ENCODE peak calls at places on chromosomes 7 and 10, in four cellular contexts. O is lung, F is heart right ventricle, D is body of pancreas. H is an unnamed sample.

GRCh38 chr10:96830511-96831199 is 1.4 kb upstream of the LCOR start:
- DNase-seq in F (peak; percentile 54), O (peak; percentile 74), D (peak; percentile 70), H (peak; percentile 72)

GRCh38 chr7:131924857-131925256 is 368.4 kb upstream of the PODXL start:
- DNase-seq in O (no peak), D (no peak), F (no peak), H (no peak)

GRCh38 chr7:45566386-45566785 is 7.8 kb upstream of the ADCY1 start:
- DNase-seq in F (no peak), O (no peak), D (no peak), H (no peak)

GRCh38 chr10:29794776-29795635 is 160.2 kb upstream of the SVIL start:
- DNase-seq in F (no peak), D (no peak), O (no peak), H (no peak)

GRCh38 chr10:100345570-100346330 is 1.3 kb upstream of the SCD start:
- DNase-seq in D (no peak), F (no peak), O (no peak), H (no peak)

GRCh38 chr7:27873981-27874957 is 134.3 kb downstream of the TAX1BP1 start:
- DNase-seq in O (peak; percentile 60), D (peak; percentile 94), F (peak; percentile 30), H (peak; percentile 81)

GRCh38 chr10:46523881-46524470 is 32.5 kb downstream of the GPRIN2 start:
- DNase-seq in D (peak; percentile 25), F (no peak), O (no peak), H (peak; percentile 46)

GRCh38 chr7:2276107-2276506 is 34.1 kb downstream of the NUDT1 start:
- DNase-seq in F (no peak), D (no peak), O (no peak), H (no peak)

GRCh38 chr10:132538031-132538789 is 623 bp downstream of the INPP5A start:
- DNase-seq in O (no peak), F (no peak), D (peak; percentile 30), H (peak; percentile 65)

DNA sequence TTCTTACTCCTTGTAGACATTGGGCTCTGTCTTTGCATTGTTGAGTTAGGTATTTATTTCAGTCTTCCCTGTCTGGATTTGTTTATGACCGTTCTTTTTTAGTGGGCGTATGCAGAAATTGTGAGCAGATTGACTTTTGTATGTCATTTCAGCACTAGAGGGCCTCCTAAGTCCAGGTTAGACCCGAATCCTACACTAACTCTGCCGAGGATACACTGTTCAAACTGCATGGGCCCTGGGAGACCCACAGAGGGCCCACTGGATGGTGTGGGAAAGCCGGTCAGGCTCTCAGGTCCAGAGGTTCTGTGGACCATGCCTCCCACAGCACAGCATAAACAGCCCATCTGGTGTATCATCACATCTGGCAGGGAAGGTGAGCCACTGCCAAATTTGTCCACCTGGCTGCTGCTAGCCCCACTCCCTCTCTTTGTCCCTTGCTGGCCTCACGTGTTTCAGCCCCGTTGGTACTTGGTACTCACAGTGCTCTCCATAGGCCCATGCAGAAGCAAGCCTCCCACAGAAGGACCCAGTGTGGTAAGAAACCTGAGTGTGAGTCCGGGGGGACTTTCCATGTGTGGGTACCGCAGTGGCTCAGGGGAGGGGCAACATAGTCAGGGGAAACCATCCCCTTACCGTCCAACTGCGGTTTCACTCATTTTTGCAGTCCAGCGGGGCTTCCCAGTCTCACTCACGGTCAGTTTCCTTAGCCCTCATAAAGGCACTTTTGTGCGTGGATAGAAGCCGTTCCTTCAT is 112.8 kb downstream of the APBB1IP start:
- DNase-seq in D (no peak), F (no peak), O (no peak), H (no peak)
- TF ChIP-seq CTCF in D (no peak), F (no peak), O (no peak), H (no peak)

GRCh38 chr10:32376027-32376426 is 29.1 kb upstream of the EPC1 start:
- DNase-seq in D (no peak), O (no peak), F (no peak), H (no peak)

GRCh38 chr10:32376780-32377179 is 29.8 kb upstream of the EPC1 start:
- DNase-seq in F (no peak), O (no peak), D (no peak), H (no peak)

GRCh38 chr10:32379314-32379949 is 32.5 kb upstream of the EPC1 start:
- DNase-seq in O (no peak), F (peak; percentile 24), D (peak; percentile 20), H (no peak)

GRCh38 chr10:32378371-32379301 is 31.7 kb upstream of the EPC1 start:
- DNase-seq in F (peak; percentile 96), D (peak; percentile 94), O (peak; percentile 94), H (peak; percentile 97)

GRCh38 chr10:32377458-32378370 is 30.8 kb upstream of the EPC1 start:
- DNase-seq in D (peak; percentile 27), O (no peak), F (no peak), H (no peak)
- TF ChIP-seq CTCF in D (no peak), O (no peak), F (peak; percentile 40), H (peak; percentile 5)

GRCh38 chr7:31935671-31936070 is 134.5 kb downstream of the PDE1C start:
- DNase-seq in F (no peak), O (no peak), D (no peak), H (no peak)

GRCh38 chr7:31937982-31938381 is 132.2 kb downstream of the PDE1C start:
- DNase-seq in F (no peak), D (no peak), O (no peak), H (no peak)

GRCh38 chr7:31940167-31940566 is 130.0 kb downstream of the PDE1C start:
- DNase-seq in D (no peak), F (no peak), O (no peak), H (no peak)

GRCh38 chr7:31939076-31939475 is 131.1 kb downstream of the PDE1C start:
- DNase-seq in O (no peak), D (no peak), F (no peak), H (no peak)

DNA sequence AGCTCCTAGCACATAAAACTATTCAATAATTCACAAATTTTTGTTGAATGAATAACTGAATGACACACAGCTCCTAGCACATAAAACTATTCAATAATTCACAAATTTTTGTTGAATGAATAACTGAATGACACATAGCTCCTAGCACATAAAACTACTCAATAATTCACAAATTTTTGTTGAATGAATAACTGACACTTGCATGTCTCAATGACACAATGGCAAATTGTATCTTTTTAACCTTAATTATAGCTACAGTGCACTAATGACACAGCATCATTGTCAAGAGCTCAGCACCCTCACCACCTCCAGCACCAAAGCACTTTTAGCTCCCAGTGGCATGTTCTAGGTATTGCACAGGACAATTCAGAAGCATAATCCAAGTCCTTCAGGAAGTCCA is 131.6 kb downstream of the PDE1C start:
- DNase-seq in F (no peak), D (no peak), O (no peak), H (no peak)
- TF ChIP-seq CTCF in F (no peak), D (peak; percentile 11), O (no peak), H (no peak)

GRCh38 chr10:35600193-35600592 is 4.9 kb upstream of the GJD4 start:
- DNase-seq in F (no peak), D (no peak), O (no peak), H (no peak)
- TF ChIP-seq CTCF in F (no peak), D (no peak), O (no peak), H (no peak)

DNA sequence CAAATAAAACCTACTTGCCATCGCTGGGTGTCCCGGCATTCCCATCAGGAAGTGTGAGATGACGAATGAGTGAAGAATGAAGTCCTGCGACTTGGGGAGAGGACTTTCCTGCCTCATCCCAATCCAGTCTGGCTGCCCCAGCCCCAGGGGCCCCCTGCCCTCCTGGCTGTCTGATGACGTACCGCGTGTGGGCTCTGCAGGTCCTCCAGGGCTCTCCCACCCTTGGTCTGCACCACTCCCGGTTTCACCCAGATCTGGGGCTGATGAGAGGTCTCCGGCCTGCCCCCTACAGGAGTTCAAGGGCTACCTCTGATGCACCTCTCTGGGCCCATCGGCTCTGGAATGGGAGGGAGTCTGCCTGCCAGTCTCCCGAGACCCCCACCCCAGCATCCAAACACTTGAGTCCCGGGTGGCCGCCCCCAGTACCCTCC is 9.8 kb downstream of the ATP6V1F start:
- DNase-seq in F (no peak), D (no peak), O (no peak), H (no peak)
- TF ChIP-seq CTCF in F (no peak), D (no peak), O (no peak), H (no peak)

DNA sequence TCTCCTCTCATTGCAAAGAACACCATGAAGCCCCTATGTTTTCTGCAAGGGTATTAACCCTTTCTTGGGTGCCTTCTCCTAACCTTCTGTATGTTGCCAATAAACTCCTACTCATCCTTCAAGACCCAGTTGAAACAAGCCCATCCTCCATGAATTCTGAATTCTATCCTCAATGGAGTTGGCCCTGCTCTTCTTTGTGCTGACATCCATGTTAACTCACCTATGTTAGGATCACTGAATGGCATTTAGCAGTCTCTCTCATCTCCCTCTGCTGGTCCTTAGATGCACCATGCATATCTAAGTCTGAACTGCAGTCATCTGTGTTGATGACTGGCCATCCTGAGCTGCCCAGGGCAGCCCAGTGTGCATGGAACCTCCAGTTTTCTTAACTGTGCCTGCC is 129.8 kb downstream of the BUB3 start:
- DNase-seq in F (no peak), O (no peak), D (no peak), H (no peak)
- TF ChIP-seq CTCF in F (no peak), O (no peak), D (no peak), H (no peak)

DNA sequence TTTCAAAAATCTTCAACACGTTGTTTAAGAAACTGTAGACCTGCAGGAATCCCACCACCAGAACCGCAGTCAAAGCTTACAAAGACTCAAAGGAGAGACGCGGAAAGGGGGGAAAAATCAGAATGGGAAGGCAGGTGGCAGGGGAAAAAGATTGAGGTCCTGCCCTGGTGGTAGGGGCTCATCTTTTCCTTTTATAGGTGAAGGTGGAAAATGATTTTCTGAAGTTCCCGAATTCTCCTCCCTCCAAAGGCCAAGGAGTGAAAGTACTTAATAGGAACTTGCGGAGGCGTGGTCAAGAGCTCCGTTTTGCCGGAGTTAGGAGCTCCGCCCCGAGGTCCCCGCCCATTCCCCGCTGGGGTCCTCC is 729 bp downstream of the BBIP1 start:
- DNase-seq in F (peak; percentile 96), O (peak; percentile 96), D (peak; percentile 97), H (peak; percentile 97)
- TF ChIP-seq CTCF in F (no peak), O (no peak), D (no peak), H (no peak)

DNA sequence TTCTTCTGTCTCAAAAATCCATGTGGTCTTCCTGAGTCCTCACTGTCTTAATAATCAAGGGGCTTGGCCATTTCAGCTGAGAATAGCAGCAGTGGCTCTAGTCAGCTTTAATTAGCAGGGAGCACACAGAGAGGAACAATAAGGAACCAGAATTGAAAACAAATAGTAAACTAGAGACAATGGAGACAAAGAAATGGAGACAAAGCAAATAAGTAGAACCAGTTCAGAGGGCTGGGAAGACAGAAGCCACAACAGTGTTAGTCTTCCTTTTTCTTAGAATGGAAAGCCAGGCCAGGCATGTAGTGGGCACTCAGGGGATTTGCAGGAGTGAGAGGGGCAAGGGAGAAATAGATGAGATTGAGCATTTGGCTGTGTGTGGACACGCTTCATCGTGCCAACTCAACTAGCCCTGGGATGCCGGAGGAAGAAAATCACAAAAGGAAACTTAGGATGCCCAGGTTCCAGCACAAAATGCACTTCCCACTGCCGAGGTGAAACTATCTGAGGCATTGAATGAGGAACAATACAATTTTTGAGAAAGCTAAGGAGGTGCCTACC is 94.0 kb downstream of the CHN2 start:
- DNase-seq in O (no peak), D (no peak), F (no peak), H (no peak)
- TF ChIP-seq CTCF in O (no peak), D (no peak), F (no peak), H (no peak)

H was measured in mucosa of descending colon.